ENCODE peak calls at places on chromosomes 4 and X, in eight cellular contexts. O is substantia nigra; R is trophoblast cell; K is activated T-cell treated with anti-CD3 and anti-CD28 coated beads, Interleukin-2, amount 50 U/mL, for 72 hours; M is CD8-positive, alpha-beta memory T cell; S is HuH-7; E is iris pigment epithelial cell; Y is left lobe of liver. J is an unnamed sample.

GRCh38 chr4:72896515-72896914 is 173.0 kb downstream of the COX18 start:
- DNase-seq in O (no peak), R (peak; percentile 92), K (no peak), M (no peak), S (peak; percentile 30), E (peak; percentile 91), Y (no peak), J (no peak)

GRCh38 chr4:110424144-110424543 is 51.8 kb upstream of the ENPEP start:
- DNase-seq in O (no peak), R (no peak), K (no peak), M (no peak), S (no peak), E (no peak), Y (no peak), J (no peak)

GRCh38 chr4:139962130-139962684 is 191.8 kb downstream of the MAML3 start:
- DNase-seq in O (no peak), R (no peak), K (no peak), M (no peak), S (no peak), E (no peak), Y (no peak), J (no peak)

GRCh38 chr4:3320361-3321023 is 27.7 kb downstream of the RGS12 start:
- DNase-seq in O (no peak), R (no peak), K (no peak), M (no peak), S (peak; percentile 66), E (no peak), Y (peak; percentile 32), J (no peak)

GRCh38 chrX:65581661-65582339 is 47.2 kb upstream of the LAS1L start:
- DNase-seq in O (peak; percentile 34), R (peak; percentile 79), K (peak; percentile 57), M (peak; percentile 52), S (peak; percentile 44), E (peak; percentile 43), Y (peak; percentile 48), J (no peak)

GRCh38 chrX:103309860-103310591 is 764 bp downstream of the BEX2 start:
- DNase-seq in O (peak; percentile 7), R (no peak), K (no peak), M (no peak), S (no peak), E (no peak), Y (no peak), J (no peak)

GRCh38 chr4:189279188-189279587 is 661.5 kb upstream of the FRG1 start:
- DNase-seq in O (no peak), R (peak; percentile 15), K (no peak), M (no peak), S (no peak), E (no peak), Y (no peak), J (no peak)

GRCh38 chr4:6541789-6542188 is 33.2 kb upstream of the MAN2B2 start:
- DNase-seq in O (no peak), R (no peak), K (no peak), M (no peak), S (no peak), E (no peak), Y (no peak), J (no peak)

GRCh38 chrX:5650904-5651303 is 577.8 kb downstream of the NLGN4X start:
- DNase-seq in O (no peak), R (no peak), K (no peak), M (no peak), S (no peak), E (no peak), Y (no peak), J (no peak)

GRCh38 chr4:39718366-39719323 is 20.7 kb downstream of the UBE2K start:
- DNase-seq in O (no peak), R (peak; percentile 79), K (peak; percentile 27), M (no peak), S (no peak), E (no peak), Y (peak; percentile 41), J (no peak)

GRCh38 chr4:68271851-68272756 is 26.6 kb upstream of the TMPRSS11B start:
- DNase-seq in O (no peak), R (peak; percentile 72), K (no peak), M (peak; percentile 30), S (peak; percentile 49), E (peak; percentile 68), Y (no peak), J (no peak)

GRCh38 chr4:105536601-105537000 is 15.8 kb upstream of the ARHGEF38 start:
- DNase-seq in O (no peak), R (no peak), K (no peak), M (no peak), S (no peak), E (no peak), Y (no peak), J (no peak)

GRCh38 chr4:7280906-7281305 is 88.6 kb downstream of the SORCS2 start:
- DNase-seq in O (no peak), R (no peak), K (no peak), M (no peak), S (no peak), E (peak; percentile 6), Y (no peak), J (no peak)

GRCh38 chr4:3220586-3221494 is 28.1 kb upstream of the MSANTD1 start:
- DNase-seq in O (peak; percentile 47), R (no peak), K (no peak), M (no peak), S (no peak), E (peak; percentile 35), Y (no peak), J (no peak)

GRCh38 chrX:119784747-119785446 is 6.5 kb downstream of the RPL39 start:
- DNase-seq in O (no peak), R (peak; percentile 52), K (peak; percentile 35), M (peak; percentile 42), S (peak; percentile 22), E (peak; percentile 25), Y (no peak), J (peak; percentile 48)

GRCh38 chr4:174420317-174420716 is 102.0 kb downstream of the HPGD start:
- DNase-seq in O (no peak), R (peak; percentile 55), K (no peak), M (no peak), S (no peak), E (no peak), Y (no peak), J (no peak)

GRCh38 chr4:99447079-99447478 is 11.9 kb upstream of the ADH7 start:
- DNase-seq in O (no peak), R (no peak), K (peak; percentile 7), M (no peak), S (no peak), E (peak; percentile 72), Y (no peak), J (no peak)

GRCh38 chrX:1592863-1593201 is 1.4 kb downstream of the AKAP17A start:
- DNase-seq in O (no peak), R (no peak), K (no peak), M (no peak), S (no peak), E (peak; percentile 34), Y (peak; percentile 46), J (no peak)

GRCh38 chrX:53704294-53704693 is 17.8 kb upstream of the HUWE1 start:
- DNase-seq in O (no peak), R (no peak), K (no peak), M (no peak), S (no peak), E (no peak), Y (no peak), J (no peak)

GRCh38 chrX:32744906-32745305 is 466.4 kb downstream of the DMD start:
- DNase-seq in O (no peak), R (no peak), K (no peak), M (no peak), S (no peak), E (peak; percentile 8), Y (no peak), J (no peak)

GRCh38 chrX:104270916-104271512 is 16.3 kb upstream of the ESX1 start:
- DNase-seq in O (peak; percentile 58), R (peak; percentile 59), K (peak; percentile 27), M (no peak), S (no peak), E (peak; percentile 28), Y (peak; percentile 58), J (peak; percentile 56)

GRCh38 chrX:70046978-70047377 is 2.8 kb downstream of the AWAT2 start:
- DNase-seq in O (no peak), R (no peak), K (no peak), M (no peak), S (no peak), E (no peak), Y (no peak), J (no peak)

GRCh38 chrX:41198410-41198809 is 113.2 kb downstream of the USP9X start:
- DNase-seq in O (no peak), R (peak; percentile 60), K (no peak), M (no peak), S (no peak), E (no peak), Y (no peak), J (no peak)

GRCh38 chr4:55069248-55069647 is 56.1 kb downstream of the KDR start:
- DNase-seq in O (no peak), R (no peak), K (no peak), M (no peak), S (no peak), E (peak; percentile 58), Y (no peak), J (no peak)

GRCh38 chr4:40046311-40046980 is 10.2 kb upstream of the N4BP2 start:
- DNase-seq in O (no peak), R (peak; percentile 84), K (peak; percentile 31), M (no peak), S (peak; percentile 60), E (peak; percentile 90), Y (peak; percentile 91), J (no peak)

GRCh38 chr4:150056569-150056968 is 21.7 kb upstream of the DCLK2 start:
- DNase-seq in O (no peak), R (no peak), K (no peak), M (no peak), S (no peak), E (no peak), Y (no peak), J (no peak)

GRCh38 chr4:1683371-1683902 is 676 bp downstream of the FAM53A start:
- DNase-seq in O (no peak), R (peak; percentile 55), K (no peak), M (no peak), S (no peak), E (peak; percentile 93), Y (no peak), J (no peak)

GRCh38 chr4:182277402-182277801 is 34.2 kb downstream of the TENM3 start:
- DNase-seq in O (no peak), R (no peak), K (no peak), M (no peak), S (no peak), E (peak; percentile 70), Y (no peak), J (no peak)

GRCh38 chr4:122458625-122459024 is 2.1 kb upstream of the IL2 start:
- DNase-seq in O (no peak), R (peak; percentile 92), K (peak; percentile 58), M (peak; percentile 41), S (no peak), E (no peak), Y (no peak), J (peak; percentile 48)

GRCh38 chrX:140495739-140496138 is 9.1 kb downstream of the SOX3 start:
- DNase-seq in O (no peak), R (no peak), K (no peak), M (no peak), S (no peak), E (no peak), Y (no peak), J (no peak)

GRCh38 chr4:148852092-148852699 is 410.0 kb upstream of the NR3C2 start:
- DNase-seq in O (no peak), R (no peak), K (no peak), M (no peak), S (no peak), E (no peak), Y (no peak), J (peak; percentile 55)

GRCh38 chrX:50697691-50698090 is 116.3 kb downstream of the SHROOM4 start:
- DNase-seq in O (no peak), R (peak; percentile 69), K (no peak), M (no peak), S (no peak), E (peak; percentile 84), Y (no peak), J (no peak)

GRCh38 chr4:120158860-120159259 is 92.2 kb upstream of the MAD2L1 start:
- DNase-seq in O (no peak), R (no peak), K (no peak), M (no peak), S (no peak), E (no peak), Y (no peak), J (no peak)

GRCh38 chr4:26028793-26029511 is 114.9 kb downstream of the SMIM20 start:
- DNase-seq in O (peak; percentile 62), R (peak; percentile 68), K (peak; percentile 82), M (peak; percentile 32), S (peak; percentile 96), E (peak; percentile 61), Y (peak; percentile 55), J (peak; percentile 69)